ENCODE peak calls at places on chromosome 20, in ten cellular contexts. One of them, this sample, is unnamed.
A peak's percentile ranks its signal among the peaks of the same experiment; 100 is the strongest.

GRCh38 chr20:62625516-62625915 is 16.8 kb upstream of the SLCO4A1 start:
- DNase-seq in CD4-positive, CD25-positive, alpha-beta regulatory T cell: no peak
- DNase-seq in lung: no peak
- DNase-seq in cardiac muscle cell: no peak
- DNase-seq in tibial artery: no peak
- DNase-seq in ascending aorta: no peak
- DNase-seq in small intestine: no peak
- DNase-seq in naive thymus-derived CD4-positive, alpha-beta T cell: no peak
- DNase-seq in right cardiac atrium: peak; percentile 48
- DNase-seq in A549: no peak
- DNase-seq in this sample: no peak

GRCh38 chr20:20076297-20077065 is 24.1 kb downstream of the CFAP61 start:
- DNase-seq in tibial artery: no peak
- DNase-seq in CD4-positive, CD25-positive, alpha-beta regulatory T cell: no peak
- DNase-seq in A549: no peak
- DNase-seq in right cardiac atrium: no peak
- DNase-seq in small intestine: no peak
- DNase-seq in cardiac muscle cell: no peak
- DNase-seq in naive thymus-derived CD4-positive, alpha-beta T cell: no peak
- DNase-seq in ascending aorta: no peak
- DNase-seq in lung: no peak
- DNase-seq in this sample: no peak

GRCh38 chr20:9032758-9033157 is 36.1 kb upstream of the PLCB4 start:
- DNase-seq in right cardiac atrium: no peak
- DNase-seq in CD4-positive, CD25-positive, alpha-beta regulatory T cell: no peak
- DNase-seq in ascending aorta: no peak
- DNase-seq in small intestine: no peak
- DNase-seq in naive thymus-derived CD4-positive, alpha-beta T cell: no peak
- DNase-seq in A549: no peak
- DNase-seq in lung: no peak
- DNase-seq in tibial artery: no peak
- DNase-seq in cardiac muscle cell: no peak
- DNase-seq in this sample: no peak

GRCh38 chr20:47380481-47380880 is 24.0 kb upstream of the ZMYND8 start:
- DNase-seq in ascending aorta: no peak
- DNase-seq in tibial artery: no peak
- DNase-seq in naive thymus-derived CD4-positive, alpha-beta T cell: no peak
- DNase-seq in CD4-positive, CD25-positive, alpha-beta regulatory T cell: peak; percentile 62
- DNase-seq in right cardiac atrium: no peak
- DNase-seq in A549: peak; percentile 42
- DNase-seq in small intestine: peak; percentile 33
- DNase-seq in cardiac muscle cell: no peak
- DNase-seq in lung: no peak
- DNase-seq in this sample: no peak

GRCh38 chr20:45206746-45207145 is at the start of gene SEMG1:
- DNase-seq in right cardiac atrium: no peak
- DNase-seq in cardiac muscle cell: no peak
- DNase-seq in ascending aorta: no peak
- DNase-seq in naive thymus-derived CD4-positive, alpha-beta T cell: no peak
- DNase-seq in tibial artery: no peak
- DNase-seq in CD4-positive, CD25-positive, alpha-beta regulatory T cell: no peak
- DNase-seq in A549: no peak
- DNase-seq in small intestine: peak; percentile 21
- DNase-seq in lung: no peak
- DNase-seq in this sample: no peak

GRCh38 chr20:2873747-2874041 is 413 bp downstream of the PTPRA start:
- DNase-seq in A549: no peak
- DNase-seq in cardiac muscle cell: peak; percentile 87
- DNase-seq in tibial artery: peak; percentile 71
- DNase-seq in CD4-positive, CD25-positive, alpha-beta regulatory T cell: peak; percentile 67
- DNase-seq in right cardiac atrium: peak; percentile 86
- DNase-seq in naive thymus-derived CD4-positive, alpha-beta T cell: no peak
- DNase-seq in ascending aorta: no peak
- DNase-seq in lung: peak; percentile 42
- DNase-seq in small intestine: peak; percentile 39
- DNase-seq in this sample: peak; percentile 60

GRCh38 chr20:49278817-49279676 is 1.2 kb upstream of the ZNFX1 start:
- DNase-seq in ascending aorta: no peak
- DNase-seq in naive thymus-derived CD4-positive, alpha-beta T cell: no peak
- DNase-seq in small intestine: peak; percentile 44
- DNase-seq in lung: peak; percentile 34
- DNase-seq in cardiac muscle cell: no peak
- DNase-seq in CD4-positive, CD25-positive, alpha-beta regulatory T cell: no peak
- DNase-seq in A549: peak; percentile 54
- DNase-seq in right cardiac atrium: peak; percentile 48
- DNase-seq in tibial artery: peak; percentile 67
- DNase-seq in this sample: no peak

GRCh38 chr20:18465536-18466200 is 1.2 kb downstream of the DZANK1 start:
- DNase-seq in ascending aorta: no peak
- DNase-seq in naive thymus-derived CD4-positive, alpha-beta T cell: no peak
- DNase-seq in A549: no peak
- DNase-seq in CD4-positive, CD25-positive, alpha-beta regulatory T cell: no peak
- DNase-seq in small intestine: no peak
- DNase-seq in right cardiac atrium: no peak
- DNase-seq in tibial artery: no peak
- DNase-seq in cardiac muscle cell: no peak
- DNase-seq in lung: no peak
- DNase-seq in this sample: no peak

DNA sequence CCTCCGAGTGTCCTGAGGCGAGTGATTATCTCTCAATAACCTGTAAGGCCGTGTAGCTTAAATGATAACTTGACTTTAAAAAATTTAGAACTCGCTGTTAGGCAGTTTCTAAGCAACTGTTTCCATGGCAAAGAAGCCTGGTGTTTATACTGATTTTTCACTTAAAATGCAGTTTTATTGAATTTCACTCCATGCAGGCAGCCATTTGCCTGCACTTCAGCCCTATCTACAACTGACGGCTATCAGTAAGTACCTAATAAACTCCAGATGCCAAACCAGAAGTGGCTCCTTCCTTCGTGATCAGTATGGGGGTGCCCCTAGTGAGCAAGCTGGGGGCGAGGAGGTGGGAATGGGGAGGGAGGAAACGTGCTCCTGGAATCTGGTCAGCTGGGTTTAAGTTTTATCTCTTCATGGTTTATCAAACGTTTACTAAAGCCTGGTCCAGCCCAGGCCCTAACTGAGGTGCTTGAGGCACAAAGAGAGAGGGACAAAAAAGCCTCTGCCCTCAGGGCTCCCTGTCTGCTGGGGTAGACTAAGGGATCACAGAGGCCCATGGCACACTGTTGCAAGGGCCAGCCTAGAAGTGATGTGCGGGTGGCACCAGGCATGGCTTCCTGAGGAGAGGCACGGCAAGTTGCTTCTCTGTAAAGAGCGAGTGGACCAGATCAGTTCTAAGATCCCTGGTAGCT is 45.5 kb downstream of the TTI1 start:
- DNase-seq in cardiac muscle cell: peak; percentile 42
- DNase-seq in naive thymus-derived CD4-positive, alpha-beta T cell: no peak
- DNase-seq in CD4-positive, CD25-positive, alpha-beta regulatory T cell: no peak
- DNase-seq in tibial artery: no peak
- DNase-seq in A549: no peak
- DNase-seq in small intestine: peak; percentile 25
- DNase-seq in right cardiac atrium: no peak
- DNase-seq in lung: no peak
- DNase-seq in ascending aorta: no peak
- DNase-seq in this sample: peak; percentile 83
- H3K4me1 ChIP-seq in cardiac muscle cell: peaks cover 98% of the 10 kb centered on the region
- H3K4me1 ChIP-seq in naive thymus-derived CD4-positive, alpha-beta T cell: no peaks in the 10 kb centered on the region
- H3K4me1 ChIP-seq in CD4-positive, CD25-positive, alpha-beta regulatory T cell: no peaks in the 10 kb centered on the region
- H3K4me1 ChIP-seq in tibial artery: peaks cover 32% of the 10 kb centered on the region
- H3K4me1 ChIP-seq in A549: peaks cover 49% of the 10 kb centered on the region
- H3K4me1 ChIP-seq in small intestine: peaks cover 2% of the 10 kb centered on the region
- H3K4me1 ChIP-seq in right cardiac atrium: peaks cover 23% of the 10 kb centered on the region
- H3K4me1 ChIP-seq in lung: peaks cover 13% of the 10 kb centered on the region
- H3K4me1 ChIP-seq in ascending aorta: peaks cover 7% of the 10 kb centered on the region
- H3K4me1 ChIP-seq in this sample: peaks cover 62% of the 10 kb centered on the region

DNA sequence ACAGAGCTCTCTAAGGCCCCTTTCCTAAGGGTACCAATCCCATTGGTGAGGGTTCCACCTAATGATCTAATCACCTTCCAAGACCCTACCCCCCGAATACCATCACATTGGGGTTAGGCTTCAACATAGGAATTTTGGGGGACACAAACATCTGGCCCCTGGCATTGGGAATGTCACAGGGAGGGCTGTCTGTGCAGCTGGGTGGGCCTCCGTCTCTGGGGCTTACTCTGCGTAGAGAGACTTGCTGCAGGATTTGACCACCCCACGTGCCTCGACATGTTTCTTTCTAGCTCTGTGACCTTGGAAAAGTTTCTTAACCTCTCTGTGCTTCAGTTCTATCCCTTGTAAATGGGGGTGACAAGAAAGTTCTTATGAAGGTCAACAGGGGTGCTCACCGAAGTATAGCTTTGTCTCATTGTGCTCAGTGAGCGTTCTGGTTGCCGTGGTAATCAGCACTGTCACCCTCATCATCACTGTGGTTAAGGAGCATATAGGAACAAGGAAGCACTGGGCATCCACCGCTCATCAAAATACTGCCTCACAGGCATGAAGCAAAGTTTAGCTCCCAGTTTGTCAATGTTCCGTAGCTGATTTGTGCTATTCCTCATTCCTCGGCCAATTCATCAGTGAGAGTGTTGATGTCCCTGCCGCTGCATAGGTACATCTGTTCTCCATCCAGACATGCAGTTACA is 152.8 kb downstream of the SYCP2 start:
- DNase-seq in cardiac muscle cell: no peak
- DNase-seq in right cardiac atrium: no peak
- DNase-seq in small intestine: no peak
- DNase-seq in CD4-positive, CD25-positive, alpha-beta regulatory T cell: no peak
- DNase-seq in ascending aorta: no peak
- DNase-seq in lung: no peak
- DNase-seq in naive thymus-derived CD4-positive, alpha-beta T cell: no peak
- DNase-seq in tibial artery: peak; percentile 19
- DNase-seq in A549: no peak
- DNase-seq in this sample: no peak
- H3K9me3 ChIP-seq in cardiac muscle cell: no peaks in the 10 kb centered on the region
- H3K9me3 ChIP-seq in right cardiac atrium: no peaks in the 10 kb centered on the region
- H3K9me3 ChIP-seq in small intestine: no peaks in the 10 kb centered on the region
- H3K9me3 ChIP-seq in CD4-positive, CD25-positive, alpha-beta regulatory T cell: no peaks in the 10 kb centered on the region
- H3K9me3 ChIP-seq in ascending aorta: no peaks in the 10 kb centered on the region
- H3K9me3 ChIP-seq in lung: no peaks in the 10 kb centered on the region
- H3K9me3 ChIP-seq in naive thymus-derived CD4-positive, alpha-beta T cell: no peaks in the 10 kb centered on the region
- H3K9me3 ChIP-seq in tibial artery: no peaks in the 10 kb centered on the region
- H3K9me3 ChIP-seq in A549: no peaks in the 10 kb centered on the region
- H3K9me3 ChIP-seq in this sample: no peaks in the 10 kb centered on the region

GRCh38 chr20:64107736-64108457 is 532 bp upstream of the NPBWR2 start:
- DNase-seq in ascending aorta: peak; percentile 56
- DNase-seq in tibial artery: peak; percentile 51
- DNase-seq in naive thymus-derived CD4-positive, alpha-beta T cell: no peak
- DNase-seq in A549: no peak
- DNase-seq in cardiac muscle cell: no peak
- DNase-seq in lung: no peak
- DNase-seq in CD4-positive, CD25-positive, alpha-beta regulatory T cell: no peak
- DNase-seq in small intestine: no peak
- DNase-seq in right cardiac atrium: peak; percentile 30
- DNase-seq in this sample: no peak
- H3K4me1 ChIP-seq in ascending aorta: no peaks in the 10 kb centered on the region
- H3K4me1 ChIP-seq in tibial artery: no peaks in the 10 kb centered on the region
- H3K4me1 ChIP-seq in naive thymus-derived CD4-positive, alpha-beta T cell: no peaks in the 10 kb centered on the region
- H3K4me1 ChIP-seq in A549: no peaks in the 10 kb centered on the region
- H3K4me1 ChIP-seq in cardiac muscle cell: peaks cover 3% of the 10 kb centered on the region
- H3K4me1 ChIP-seq in lung: no peaks in the 10 kb centered on the region
- H3K4me1 ChIP-seq in CD4-positive, CD25-positive, alpha-beta regulatory T cell: no peaks in the 10 kb centered on the region
- H3K4me1 ChIP-seq in small intestine: no peaks in the 10 kb centered on the region
- H3K4me1 ChIP-seq in right cardiac atrium: no peaks in the 10 kb centered on the region
- H3K4me1 ChIP-seq in this sample: peaks cover 44% of the 10 kb centered on the region

DNA sequence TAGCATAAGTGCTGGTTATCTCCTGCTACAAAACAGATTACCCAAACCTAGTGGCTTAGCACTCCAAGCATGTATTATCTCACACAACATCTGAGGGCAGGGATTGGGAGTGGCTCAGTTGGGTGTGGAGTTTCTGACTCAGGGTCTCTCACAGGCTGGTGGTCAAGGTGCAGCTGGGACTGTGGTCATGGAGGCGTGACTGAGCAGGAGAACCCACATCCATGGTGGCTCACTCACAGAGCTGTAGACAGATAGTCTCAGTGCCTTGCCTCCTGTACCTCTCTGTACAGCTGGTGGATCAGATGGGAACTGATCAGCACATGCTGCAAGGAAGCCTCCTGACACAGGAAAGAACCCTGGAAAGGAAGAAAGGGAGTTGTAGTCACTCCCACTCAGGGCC is 83.1 kb upstream of the CST7 start:
- DNase-seq in A549: no peak
- DNase-seq in naive thymus-derived CD4-positive, alpha-beta T cell: no peak
- DNase-seq in ascending aorta: no peak
- DNase-seq in cardiac muscle cell: no peak
- DNase-seq in CD4-positive, CD25-positive, alpha-beta regulatory T cell: no peak
- DNase-seq in small intestine: no peak
- DNase-seq in right cardiac atrium: no peak
- DNase-seq in lung: no peak
- DNase-seq in tibial artery: no peak
- DNase-seq in this sample: no peak
- H3K9me3 ChIP-seq in A549: peaks cover 21% of the 10 kb centered on the region
- H3K9me3 ChIP-seq in naive thymus-derived CD4-positive, alpha-beta T cell: no peaks in the 10 kb centered on the region
- H3K9me3 ChIP-seq in ascending aorta: no peaks in the 10 kb centered on the region
- H3K9me3 ChIP-seq in cardiac muscle cell: no peaks in the 10 kb centered on the region
- H3K9me3 ChIP-seq in CD4-positive, CD25-positive, alpha-beta regulatory T cell: peaks cover 11% of the 10 kb centered on the region
- H3K9me3 ChIP-seq in small intestine: peaks cover 2% of the 10 kb centered on the region
- H3K9me3 ChIP-seq in right cardiac atrium: no peaks in the 10 kb centered on the region
- H3K9me3 ChIP-seq in lung: peaks cover 17% of the 10 kb centered on the region
- H3K9me3 ChIP-seq in tibial artery: no peaks in the 10 kb centered on the region
- H3K9me3 ChIP-seq in this sample: no peaks in the 10 kb centered on the region

DNA sequence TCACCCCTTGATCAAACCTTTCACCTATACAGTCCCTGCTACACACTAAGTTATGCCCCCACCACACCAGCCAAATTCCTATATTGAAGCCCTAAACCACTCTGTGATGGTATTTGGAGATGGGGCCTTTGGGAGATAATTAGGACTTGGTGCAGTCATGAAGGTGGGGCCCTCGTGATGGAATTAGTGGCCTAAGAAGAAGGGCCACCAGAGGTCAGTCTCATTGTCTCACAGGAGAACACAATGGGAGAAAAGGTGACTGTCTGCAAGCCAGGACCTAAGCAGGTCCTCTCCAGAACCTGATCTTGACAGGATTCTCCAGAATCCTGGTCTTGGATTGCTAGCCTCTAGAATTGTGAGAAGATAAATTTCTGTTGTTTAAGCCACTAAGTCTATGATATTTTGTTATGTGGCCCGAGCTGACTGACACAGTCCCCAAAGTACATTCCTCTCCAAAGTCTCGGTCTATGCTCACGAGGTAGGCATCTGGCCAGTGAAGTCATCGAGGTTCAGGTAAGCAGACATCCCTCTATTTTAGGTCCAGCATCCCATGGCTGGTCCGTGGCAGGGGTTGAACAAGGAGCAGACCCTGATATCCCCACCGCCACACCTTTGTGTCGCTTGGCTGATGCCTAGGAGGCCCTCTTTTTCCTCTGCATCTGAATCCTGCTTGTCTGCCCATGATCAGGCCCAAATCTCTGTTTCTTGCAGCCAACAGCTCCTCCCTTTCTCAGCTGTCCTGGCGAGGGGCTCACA is 138.9 kb downstream of the NFATC2 start:
- DNase-seq in right cardiac atrium: no peak
- DNase-seq in tibial artery: no peak
- DNase-seq in A549: no peak
- DNase-seq in lung: no peak
- DNase-seq in cardiac muscle cell: no peak
- DNase-seq in small intestine: no peak
- DNase-seq in naive thymus-derived CD4-positive, alpha-beta T cell: no peak
- DNase-seq in ascending aorta: no peak
- DNase-seq in CD4-positive, CD25-positive, alpha-beta regulatory T cell: no peak
- DNase-seq in this sample: no peak
- H3K4me1 ChIP-seq in right cardiac atrium: no peaks in the 10 kb centered on the region
- H3K4me1 ChIP-seq in tibial artery: no peaks in the 10 kb centered on the region
- H3K4me1 ChIP-seq in A549: no peaks in the 10 kb centered on the region
- H3K4me1 ChIP-seq in lung: no peaks in the 10 kb centered on the region
- H3K4me1 ChIP-seq in cardiac muscle cell: no peaks in the 10 kb centered on the region
- H3K4me1 ChIP-seq in small intestine: no peaks in the 10 kb centered on the region
- H3K4me1 ChIP-seq in naive thymus-derived CD4-positive, alpha-beta T cell: peaks cover 51% of the 10 kb centered on the region
- H3K4me1 ChIP-seq in ascending aorta: no peaks in the 10 kb centered on the region
- H3K4me1 ChIP-seq in CD4-positive, CD25-positive, alpha-beta regulatory T cell: peaks cover 69% of the 10 kb centered on the region
- H3K4me1 ChIP-seq in this sample: no peaks in the 10 kb centered on the region

This sample was measured in BE2C.